ENCODE peak calls at places on chromosome 19, in eight cellular contexts. I is tibial nerve, K is tibial artery, H is choroid plexus epithelial cell, M is astrocyte of the spinal cord, O is GM12865, R is psoas muscle, Z is thoracic aorta. P is an unnamed sample.

GRCh38 chr19:44776402-44777096 is 1.1 kb upstream of the CBLC start:
- DNase-seq in I (no peak), K (no peak), H (no peak), M (no peak), O (no peak), R (no peak), Z (no peak), P (no peak)

GRCh38 chr19:47305309-47305751 is 4.3 kb upstream of the C5AR1 start:
- DNase-seq in I (peak), K (peak), H (peak), M (peak), O (peak), R (peak), Z (peak), P (peak)

GRCh38 chr19:572891-573825 is 762 bp downstream of the BSG start:
- DNase-seq in I (no peak), K (no peak), H (peak), M (peak), O (peak), R (peak), Z (no peak), P (peak)

GRCh38 chr19:2201473-2202148 is 34.5 kb downstream of the PLEKHJ1 start:
- DNase-seq in I (no peak), K (no peak), H (no peak), M (no peak), O (no peak), R (no peak), Z (no peak), P (no peak)

GRCh38 chr19:7104783-7105447 is 35.4 kb downstream of the ZNF557 start:
- DNase-seq in I (no peak), K (no peak), H (no peak), M (no peak), O (peak), R (no peak), Z (no peak), P (peak)

GRCh38 chr19:40393894-40394815 is 4.2 kb upstream of the HIPK4 start:
- DNase-seq in I (no peak), K (no peak), H (no peak), M (no peak), O (no peak), R (no peak), Z (no peak), P (no peak)

GRCh38 chr19:1383014-1383310 is 745 bp upstream of the NDUFS7 start:
- DNase-seq in I (no peak), K (no peak), H (no peak), M (no peak), O (no peak), R (no peak), Z (no peak), P (no peak)

GRCh38 chr19:4538601-4538954 is 1.3 kb downstream of the LRG1 start:
- DNase-seq in I (no peak), K (no peak), H (no peak), M (no peak), O (no peak), R (no peak), Z (no peak), P (no peak)

GRCh38 chr19:45423033-45423588 is 606 bp downstream of the ERCC1 start:
- DNase-seq in I (no peak), K (no peak), H (no peak), M (no peak), O (no peak), R (no peak), Z (no peak), P (no peak)

GRCh38 chr19:3782903-3783302 is 3.3 kb downstream of the MATK start:
- DNase-seq in I (no peak), K (no peak), H (no peak), M (no peak), O (no peak), R (no peak), Z (no peak), P (no peak)

GRCh38 chr19:2544576-2545415 is 68.9 kb downstream of the GADD45B start:
- DNase-seq in I (no peak), K (no peak), H (no peak), M (no peak), O (peak), R (no peak), Z (no peak), P (peak)

GRCh38 chr19:50547385-50548190 is 20.6 kb downstream of the LRRC4B start:
- DNase-seq in I (no peak), K (no peak), H (no peak), M (no peak), O (no peak), R (no peak), Z (no peak), P (no peak)

GRCh38 chr19:5786593-5787551 is 2.3 kb upstream of the PRR22 start:
- DNase-seq in I (no peak), K (no peak), H (no peak), M (no peak), O (no peak), R (no peak), Z (no peak), P (no peak)

GRCh38 chr19:49398931-49399330 is 10.9 kb downstream of the KASH5 start:
- DNase-seq in I (no peak), K (no peak), H (no peak), M (no peak), O (no peak), R (no peak), Z (no peak), P (peak)

GRCh38 chr19:447816-448546 is 12.9 kb downstream of the SHC2 start:
- DNase-seq in I (no peak), K (no peak), H (peak), M (no peak), O (no peak), R (no peak), Z (no peak), P (no peak)

GRCh38 chr19:46951236-46951986 is 68.2 kb upstream of the NPAS1 start:
- DNase-seq in I (no peak), K (no peak), H (no peak), M (no peak), O (peak), R (no peak), Z (no peak), P (no peak)

GRCh38 chr19:4597975-4598671 is 38.6 kb upstream of the SEMA6B start:
- DNase-seq in I (no peak), K (no peak), H (no peak), M (no peak), O (peak), R (no peak), Z (no peak), P (no peak)

GRCh38 chr19:50444059-50444458 is 11.4 kb downstream of the MYBPC2 start:
- DNase-seq in I (no peak), K (no peak), H (no peak), M (no peak), O (no peak), R (no peak), Z (no peak), P (no peak)

GRCh38 chr19:11204943-11205349 is 7.6 kb upstream of the KANK2 start:
- DNase-seq in I (no peak), K (peak), H (no peak), M (no peak), O (no peak), R (no peak), Z (no peak), P (no peak)

GRCh38 chr19:12272386-12272785 is 22.3 kb downstream of the ZNF44 start:
- DNase-seq in I (no peak), K (no peak), H (no peak), M (no peak), O (no peak), R (no peak), Z (no peak), P (no peak)
- H3K4me3 ChIP-seq in I (no peak), K (no peak), H (no peak), M (no peak), O (no peak), R (no peak), Z (no peak), P (no peak)

DNA sequence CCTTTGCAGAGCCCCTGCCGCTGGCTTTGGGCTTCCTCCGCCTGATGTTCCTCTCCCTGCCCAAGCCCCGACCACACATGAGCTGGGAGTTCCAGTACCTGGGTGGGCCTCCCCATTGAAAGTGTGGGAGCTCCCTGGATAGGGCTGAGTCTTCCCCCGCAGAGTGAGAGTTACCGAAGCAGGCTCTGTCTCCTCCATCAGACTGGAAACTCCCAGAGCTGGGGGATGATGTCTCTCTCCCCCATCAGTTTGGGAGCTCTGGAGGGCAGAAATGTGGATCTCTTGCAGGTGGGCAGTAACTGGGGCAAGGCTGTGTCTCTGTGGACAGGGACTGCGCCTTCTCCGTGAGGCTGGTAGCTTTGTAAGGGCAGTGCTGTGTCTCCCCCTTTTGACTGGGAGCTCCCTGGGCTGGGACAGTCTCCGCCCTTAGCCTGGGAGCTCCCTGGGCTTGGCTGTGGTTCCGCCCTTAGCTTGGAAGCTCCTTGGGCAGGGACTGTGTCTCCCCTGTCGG is 767 bp downstream of the DCAF15 start:
- DNase-seq in I (no peak), K (no peak), H (peak), M (peak), O (no peak), R (no peak), Z (no peak), P (no peak)
- TF ChIP-seq CTCF in I (no peak), K (no peak), H (peak), M (peak), O (no peak), R (no peak), Z (no peak), P (no peak)

GRCh38 chr19:13005253-13005652 is 10.0 kb downstream of the NFIX start:
- DNase-seq in I (no peak), K (no peak), H (no peak), M (no peak), O (no peak), R (no peak), Z (no peak), P (no peak)

GRCh38 chr19:13007292-13008045 is 12.2 kb downstream of the NFIX start:
- DNase-seq in I (peak), K (peak), H (no peak), M (no peak), O (no peak), R (peak), Z (no peak), P (peak)

GRCh38 chr19:13006431-13007281 is 11.4 kb downstream of the NFIX start:
- DNase-seq in I (no peak), K (no peak), H (no peak), M (no peak), O (no peak), R (peak), Z (no peak), P (no peak)

GRCh38 chr19:13004273-13004672 is 9.0 kb downstream of the NFIX start:
- DNase-seq in I (no peak), K (no peak), H (no peak), M (no peak), O (no peak), R (no peak), Z (no peak), P (no peak)

DNA sequence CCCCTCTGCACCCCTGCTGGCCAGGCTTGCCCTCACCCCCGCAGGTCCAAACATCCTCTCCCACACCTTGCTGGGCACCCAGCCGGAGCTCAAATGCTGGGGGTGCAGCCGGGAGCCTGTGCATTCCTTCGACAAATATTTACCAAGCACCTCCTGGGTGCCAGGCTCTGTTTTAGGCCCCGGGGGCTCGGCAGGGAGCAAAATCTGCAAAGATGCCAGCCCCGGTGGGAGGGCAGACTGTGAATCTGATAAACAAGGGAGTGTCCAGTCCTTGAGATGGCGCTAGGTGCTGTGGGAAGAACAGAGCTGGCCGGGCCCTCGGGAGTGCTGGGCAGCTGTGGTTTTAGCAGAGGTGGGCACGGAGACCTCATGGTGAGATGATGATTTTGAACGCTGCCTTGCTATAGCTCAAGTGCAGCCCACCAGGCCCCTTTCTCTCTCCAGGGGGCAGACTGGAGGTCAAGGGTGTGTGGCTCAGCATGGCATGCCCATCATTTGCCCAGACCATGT is 10.6 kb downstream of the NFIX start:
- DNase-seq in I (no peak), K (no peak), H (no peak), M (no peak), O (no peak), R (no peak), Z (no peak), P (no peak)
- H3K4me3 ChIP-seq in I (no peak), K (no peak), H (no peak), M (no peak), O (no peak), R (peak), Z (peak), P (no peak)

GRCh38 chr19:43444531-43445340 is 20.7 kb downstream of the LYPD3 start:
- DNase-seq in I (no peak), K (no peak), H (no peak), M (no peak), O (no peak), R (no peak), Z (no peak), P (no peak)
- TF ChIP-seq CTCF in I (no peak), K (no peak), H (no peak), M (no peak), O (no peak), R (no peak), Z (no peak), P (no peak)

DNA sequence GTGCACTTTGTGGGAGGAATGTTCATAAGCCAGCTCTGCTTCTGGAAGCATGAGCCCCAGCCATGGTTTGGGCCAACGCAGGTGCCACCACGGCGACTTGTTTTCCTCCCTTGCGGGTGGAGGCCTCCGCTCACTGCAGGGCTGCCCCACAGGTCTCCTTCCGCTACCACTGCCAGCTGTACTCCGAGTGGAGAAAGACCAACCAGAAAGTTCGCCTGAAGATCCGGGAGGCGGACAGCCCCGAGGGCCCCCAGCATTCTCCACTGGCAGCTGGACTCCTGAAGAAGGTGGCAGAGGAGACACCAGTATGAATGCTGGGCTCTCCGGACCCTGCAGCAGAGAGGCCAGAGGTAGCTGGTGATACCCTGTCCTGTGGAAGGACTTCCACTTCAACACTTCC is 6.5 kb upstream of the HNRNPM start:
- DNase-seq in I (no peak), K (peak), H (no peak), M (no peak), O (no peak), R (no peak), Z (no peak), P (no peak)
- H3K4me3 ChIP-seq in I (no peak), K (no peak), H (no peak), M (no peak), O (no peak), R (no peak), Z (no peak), P (no peak)

P was measured in left lung.